ENCODE peak calls at places on chromosomes 4 and X, in four cellular contexts. C, S, N and Z are unnamed samples.

GRCh38 chr4:781493-782216 is 44.3 kb downstream of the CPLX1 start:
- DNase-seq in C (peak; percentile 98), S (peak; percentile 100), N (peak; percentile 95), Z (peak; percentile 99)

GRCh38 chrX:110142096-110142495 is 139.2 kb downstream of the TMEM164 start:
- DNase-seq in C (peak; percentile 34), S (no peak), N (no peak), Z (no peak)

GRCh38 chr4:38466401-38466800 is 197.6 kb upstream of the KLF3 start:
- DNase-seq in C (peak; percentile 56), S (no peak), N (no peak), Z (no peak)

GRCh38 chrX:65407157-65407626 is 127.4 kb downstream of the LAS1L start:
- DNase-seq in C (no peak), S (no peak), N (no peak), Z (no peak)

GRCh38 chr4:128315756-128316520 is 28.3 kb upstream of the PGRMC2 start:
- DNase-seq in C (no peak), S (no peak), N (no peak), Z (no peak)

GRCh38 chr4:170675568-170676262 is 586.0 kb upstream of the AADAT start:
- DNase-seq in C (no peak), S (no peak), N (no peak), Z (no peak)

GRCh38 chr4:70994387-70995099 is 1.1 kb downstream of the DCK start:
- DNase-seq in C (no peak), S (no peak), N (no peak), Z (no peak)

GRCh38 chr4:1982124-1983052 is 26.4 kb downstream of the NELFA start:
- DNase-seq in C (no peak), S (no peak), N (no peak), Z (peak; percentile 37)

GRCh38 chr4:7902101-7902553 is 37.5 kb downstream of the AFAP1 start:
- DNase-seq in C (no peak), S (no peak), N (no peak), Z (no peak)

GRCh38 chrX:36869457-36869856 is 138.7 kb upstream of the FAM47C start:
- DNase-seq in C (no peak), S (no peak), N (no peak), Z (no peak)

GRCh38 chr4:120672558-120673147 is 249.9 kb downstream of the PRDM5 start:
- DNase-seq in C (no peak), S (no peak), N (no peak), Z (no peak)

GRCh38 chr4:1644906-1645657 is 39.0 kb downstream of the FAM53A start:
- DNase-seq in C (peak; percentile 43), S (no peak), N (no peak), Z (no peak)

GRCh38 chrX:115366535-115366934 is 77.0 kb downstream of the LUZP4 start:
- DNase-seq in C (no peak), S (no peak), N (no peak), Z (no peak)

GRCh38 chrX:24647257-24648058 is at the start of gene PCYT1B:
- DNase-seq in C (peak; percentile 47), S (peak; percentile 16), N (peak; percentile 7), Z (peak; percentile 42)

GRCh38 chr4:13543648-13544555 is at the start of gene NKX3-2:
- DNase-seq in C (no peak), S (no peak), N (no peak), Z (no peak)

GRCh38 chrX:11244641-11245040 is 48.6 kb upstream of the AMELX start:
- DNase-seq in C (peak; percentile 82), S (no peak), N (no peak), Z (no peak)

GRCh38 chr4:185387957-185388356 is 7.8 kb downstream of the LRP2BP start:
- DNase-seq in C (no peak), S (no peak), N (no peak), Z (no peak)

GRCh38 chr4:5815641-5816040 is 77.2 kb downstream of the CRMP1 start:
- DNase-seq in C (no peak), S (no peak), N (no peak), Z (no peak)

GRCh38 chr4:154126276-154126675 is 337.4 kb upstream of the SFRP2 start:
- DNase-seq in C (no peak), S (no peak), N (no peak), Z (no peak)

GRCh38 chr4:7422898-7423180 is 11.9 kb downstream of the PSAPL1 start:
- DNase-seq in C (no peak), S (no peak), N (no peak), Z (no peak)

GRCh38 chr4:169902658-169903345 is 123.4 kb downstream of the MFAP3L start:
- DNase-seq in C (no peak), S (no peak), N (no peak), Z (peak; percentile 88)

GRCh38 chr4:154312246-154312645 is 179.4 kb downstream of the DCHS2 start:
- DNase-seq in C (no peak), S (no peak), N (no peak), Z (no peak)

GRCh38 chr4:172202480-172203076 is 389.4 kb downstream of the GALNTL6 start:
- DNase-seq in C (peak; percentile 8), S (no peak), N (peak; percentile 12), Z (no peak)

GRCh38 chr4:115841873-115842272 is 728.5 kb upstream of the NDST4 start:
- DNase-seq in C (no peak), S (no peak), N (no peak), Z (no peak)

GRCh38 chr4:139552908-139553307 is 3.1 kb downstream of the SETD7 start:
- DNase-seq in C (peak; percentile 25), S (no peak), N (no peak), Z (no peak)

GRCh38 chr4:6616087-6616995 is 24.1 kb upstream of the MRFAP1 start:
- DNase-seq in C (no peak), S (no peak), N (no peak), Z (no peak)

GRCh38 chr4:5839751-5840674 is 52.9 kb downstream of the CRMP1 start:
- DNase-seq in C (peak; percentile 84), S (no peak), N (no peak), Z (no peak)

GRCh38 chr4:100146756-100147155 is 43.5 kb downstream of the DDIT4L start:
- DNase-seq in C (peak; percentile 63), S (no peak), N (no peak), Z (no peak)

GRCh38 chrX:21678059-21678458 is 19.9 kb upstream of the KLHL34 start:
- DNase-seq in C (no peak), S (no peak), N (no peak), Z (no peak)

GRCh38 chr4:154045086-154045485 is 256.2 kb upstream of the SFRP2 start:
- DNase-seq in C (peak; percentile 6), S (no peak), N (no peak), Z (no peak)

GRCh38 chrX:109635151-109635550 is 10.2 kb upstream of the KCNE5 start:
- DNase-seq in C (peak; percentile 16), S (peak; percentile 8), N (no peak), Z (no peak)

GRCh38 chrX:70960728-70961127 is 29.8 kb upstream of the SLC7A3 start:
- DNase-seq in C (peak; percentile 4), S (no peak), N (no peak), Z (no peak)

GRCh38 chr4:101201421-101201820 is 145.9 kb downstream of the PPP3CA start:
- DNase-seq in C (no peak), S (no peak), N (no peak), Z (no peak)

GRCh38 chr4:78014889-78015886 is 41.9 kb upstream of the FRAS1 start:
- DNase-seq in C (no peak), S (no peak), N (no peak), Z (no peak)

GRCh38 chr4:83389037-83389755 is 54.5 kb upstream of the HPSE start:
- DNase-seq in C (no peak), S (no peak), N (no peak), Z (no peak)

GRCh38 chr4:164579270-164579942 is 174.5 kb upstream of the SMIM31 start:
- DNase-seq in C (no peak), S (no peak), N (no peak), Z (no peak)
- TF ChIP-seq CTCF in C (no peak), S (no peak), N (no peak), Z (no peak)

DNA sequence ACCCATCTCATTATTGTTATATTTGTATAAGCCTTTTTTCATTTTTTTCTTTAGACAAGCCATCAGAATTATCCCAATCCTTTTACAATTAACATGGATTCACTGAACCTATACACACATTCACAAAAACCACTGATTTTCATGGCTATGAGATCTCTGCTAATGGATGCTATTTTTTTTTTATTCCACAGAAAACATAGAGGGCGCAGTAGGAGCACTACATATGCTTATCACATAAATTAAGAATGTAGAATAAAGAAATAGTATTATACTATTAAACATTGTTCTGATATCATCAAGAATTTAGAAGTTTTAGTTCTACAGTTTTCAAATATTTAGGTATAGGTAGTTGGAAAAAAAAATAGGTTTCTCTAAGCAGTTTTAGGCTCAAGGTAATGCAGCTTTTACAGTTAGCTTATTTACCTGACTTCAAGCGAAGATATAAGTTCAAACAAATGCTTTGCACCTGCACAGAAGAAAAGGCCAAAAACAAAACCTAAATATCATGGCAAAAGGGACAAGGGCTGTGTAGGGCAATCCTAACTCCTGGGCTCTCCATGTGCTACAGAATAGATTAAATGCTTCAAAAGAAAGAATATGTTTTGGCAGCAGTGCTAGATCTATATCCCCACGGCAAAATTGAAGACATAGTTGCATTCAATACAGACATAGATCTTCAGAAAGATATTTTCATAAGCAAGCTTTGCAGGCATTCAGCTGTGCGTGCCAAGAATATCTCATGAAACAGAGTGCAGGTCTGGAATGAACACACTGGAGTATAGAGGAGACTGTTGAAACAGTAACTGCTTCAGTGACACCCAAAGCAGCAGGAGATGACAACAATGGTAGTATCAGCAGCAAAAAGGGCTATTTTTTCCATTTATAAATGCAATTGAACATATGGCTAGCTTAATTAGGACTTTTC is 1477.1 kb downstream of the ARAP2 start:
- DNase-seq in C (no peak), S (no peak), N (no peak), Z (no peak)
- TF ChIP-seq CTCF in C (no peak), S (no peak), N (no peak), Z (no peak)

GRCh38 chr4:76666940-76667532 is 230.9 kb downstream of the SOWAHB start:
- DNase-seq in C (peak; percentile 12), S (no peak), N (no peak), Z (no peak)
- TF ChIP-seq CTCF in C (no peak), S (no peak), N (no peak), Z (no peak)

GRCh38 chr4:125313497-125313896 is 1.3 kb upstream of the FAT4 start:
- DNase-seq in C (peak; percentile 95), S (peak; percentile 50), N (peak; percentile 95), Z (peak; percentile 53)
- TF ChIP-seq CTCF in C (peak; percentile 81), S (peak; percentile 52), N (peak; percentile 71), Z (peak; percentile 79)

GRCh38 chr4:104394409-104394813 is 100.3 kb downstream of the CXXC4 start:
- DNase-seq in C (no peak), S (no peak), N (no peak), Z (no peak)
- TF ChIP-seq CTCF in C (no peak), S (no peak), N (no peak), Z (no peak)

GRCh38 chrX:2430265-2430825 is 70.4 kb downstream of the DHRSX start:
- DNase-seq in C (no peak), S (no peak), N (no peak), Z (no peak)
- TF ChIP-seq CTCF in C (no peak), S (no peak), N (no peak), Z (no peak)

GRCh38 chrX:8673211-8673610 is 58.7 kb downstream of the ANOS1 start:
- DNase-seq in C (no peak), S (no peak), N (no peak), Z (no peak)

GRCh38 chrX:8668797-8669196 is 63.1 kb downstream of the ANOS1 start:
- DNase-seq in C (no peak), S (no peak), N (no peak), Z (no peak)

GRCh38 chrX:8672176-8672575 is 59.8 kb downstream of the ANOS1 start:
- DNase-seq in C (no peak), S (no peak), N (no peak), Z (no peak)
- TF ChIP-seq CTCF in C (no peak), S (no peak), N (no peak), Z (no peak)